ENCODE peak calls at places on chromosomes 16 and 17, in six cellular contexts. K is IMR-90, V is trophoblast cell, O is neuronal stem cell, S is H9, G is H1. U is an unnamed sample.

GRCh38 chr17:61511480-61512182 is 59.4 kb downstream of the TBX4 start:
- DNase-seq in K (no peak), V (no peak), O (no peak), S (no peak), G (no peak), U (no peak)

GRCh38 chr17:77527394-77527793 is 386.6 kb downstream of the SEC14L1 start:
- DNase-seq in K (no peak), V (no peak), O (no peak), S (no peak), G (no peak), U (no peak)

GRCh38 chr16:61323456-61323855 is 712.8 kb downstream of the CDH8 start:
- DNase-seq in K (no peak), V (no peak), O (no peak), S (no peak), G (no peak), U (peak; percentile 1)

GRCh38 chr16:56615353-56615752 is 7.0 kb downstream of the MT2A start:
- DNase-seq in K (peak; percentile 48), V (no peak), O (no peak), S (no peak), G (no peak), U (no peak)

GRCh38 chr17:73255671-73256181 is 6.0 kb downstream of the CPSF4L start:
- DNase-seq in K (peak; percentile 24), V (peak; percentile 66), O (peak; percentile 74), S (peak; percentile 85), G (peak; percentile 93), U (peak; percentile 40)

GRCh38 chr16:8665529-8665928 is 8.9 kb upstream of the ABAT start:
- DNase-seq in K (no peak), V (no peak), O (no peak), S (peak; percentile 45), G (no peak), U (no peak)

GRCh38 chr17:57370051-57370581 is 113.8 kb downstream of the MSI2 start:
- DNase-seq in K (peak; percentile 88), V (peak; percentile 68), O (no peak), S (no peak), G (no peak), U (peak; percentile 88)

GRCh38 chr17:71900830-71901229 is 220.0 kb upstream of the SOX9 start:
- DNase-seq in K (peak; percentile 51), V (no peak), O (no peak), S (no peak), G (no peak), U (no peak)

GRCh38 chr17:36509272-36509985 is 22.9 kb downstream of the ZNHIT3 start:
- DNase-seq in K (no peak), V (no peak), O (no peak), S (no peak), G (no peak), U (no peak)

GRCh38 chr16:89096768-89097527 is 3.3 kb downstream of the ACSF3 start:
- DNase-seq in K (peak; percentile 12), V (no peak), O (no peak), S (no peak), G (no peak), U (no peak)

GRCh38 chr17:16917995-16918394 is 53.9 kb downstream of the TNFRSF13B start:
- DNase-seq in K (no peak), V (no peak), O (no peak), S (no peak), G (no peak), U (no peak)

GRCh38 chr17:78148286-78149016 is 2.3 kb downstream of the C17orf99 start:
- DNase-seq in K (no peak), V (no peak), O (no peak), S (no peak), G (no peak), U (no peak)

GRCh38 chr16:8663192-8664089 is 11.0 kb upstream of the ABAT start:
- DNase-seq in K (no peak), V (no peak), O (no peak), S (no peak), G (no peak), U (no peak)

GRCh38 chr17:35051579-35052239 is 11.8 kb downstream of the RFFL start:
- DNase-seq in K (peak; percentile 19), V (no peak), O (no peak), S (no peak), G (no peak), U (peak; percentile 84)

DNA sequence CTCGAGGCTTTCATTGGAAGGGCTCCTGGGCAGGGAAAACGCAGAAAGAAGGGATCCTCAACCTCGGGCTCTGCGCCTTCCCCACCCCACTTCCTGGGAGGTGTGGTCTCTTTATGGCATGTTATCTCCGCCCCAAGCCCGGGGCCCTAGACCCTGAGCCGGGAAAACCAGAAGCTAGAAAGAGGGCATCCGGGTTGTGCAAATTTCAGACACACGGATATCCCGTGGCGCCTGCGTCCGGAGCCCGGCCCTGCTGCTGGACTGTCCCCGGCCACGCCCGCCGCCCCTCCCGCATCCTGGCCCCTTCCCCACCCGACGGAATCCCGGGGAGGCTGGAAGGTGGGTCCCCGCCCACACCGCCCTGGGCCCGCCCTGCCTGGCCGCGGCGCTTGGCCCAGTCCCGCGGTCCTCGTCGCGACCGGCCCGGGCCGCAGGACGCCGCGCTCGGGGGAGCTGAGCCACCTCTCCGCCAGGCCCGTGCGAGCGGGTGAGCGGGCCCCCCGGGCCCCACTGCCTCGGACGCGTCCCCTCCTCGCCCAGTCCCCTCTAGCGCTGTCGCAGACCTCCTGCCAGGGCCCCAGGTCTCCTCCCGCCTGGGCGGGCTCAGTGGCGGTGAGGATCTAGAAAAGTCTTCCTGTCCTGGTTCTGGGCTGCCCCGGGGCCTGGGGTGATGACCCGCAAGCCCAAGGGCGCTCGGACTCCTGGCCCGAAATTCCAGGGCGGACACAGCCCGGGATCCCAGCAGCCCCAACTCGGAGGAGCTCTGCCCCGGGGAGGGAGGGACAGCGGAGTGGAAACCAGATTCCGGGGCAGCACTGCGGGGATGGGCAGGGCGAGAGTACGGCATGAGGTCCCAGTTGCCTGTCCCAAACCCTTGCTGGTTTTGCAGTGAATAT is at the start of gene SLC16A5:
- DNase-seq in K (peak; percentile 55), V (peak; percentile 97), O (peak; percentile 65), S (peak; percentile 99), G (peak; percentile 95), U (peak; percentile 93)
- H3K4me2 ChIP-seq in K (peak within 1 kb of the TSS; percentile 51), V (peak within 1 kb of the TSS; percentile 66), O (peak within 1 kb of the TSS; percentile 87), S (peak within 1 kb of the TSS; percentile 75), G (peak within 1 kb of the TSS; percentile 90), U (peak within 1 kb of the TSS; percentile 66)

GRCh38 chr16:27751676-27752075 is 201.7 kb downstream of the KATNIP start:
- DNase-seq in K (no peak), V (no peak), O (no peak), S (no peak), G (no peak), U (no peak)

GRCh38 chr16:27749946-27750345 is 200.0 kb downstream of the KATNIP start:
- DNase-seq in K (no peak), V (no peak), O (no peak), S (no peak), G (no peak), U (no peak)

GRCh38 chr16:27747946-27748345 is 198.0 kb downstream of the KATNIP start:
- DNase-seq in K (no peak), V (no peak), O (no peak), S (no peak), G (no peak), U (no peak)

GRCh38 chr16:27749547-27749875 is 199.6 kb downstream of the KATNIP start:
- DNase-seq in K (no peak), V (no peak), O (no peak), S (no peak), G (no peak), U (no peak)

DNA sequence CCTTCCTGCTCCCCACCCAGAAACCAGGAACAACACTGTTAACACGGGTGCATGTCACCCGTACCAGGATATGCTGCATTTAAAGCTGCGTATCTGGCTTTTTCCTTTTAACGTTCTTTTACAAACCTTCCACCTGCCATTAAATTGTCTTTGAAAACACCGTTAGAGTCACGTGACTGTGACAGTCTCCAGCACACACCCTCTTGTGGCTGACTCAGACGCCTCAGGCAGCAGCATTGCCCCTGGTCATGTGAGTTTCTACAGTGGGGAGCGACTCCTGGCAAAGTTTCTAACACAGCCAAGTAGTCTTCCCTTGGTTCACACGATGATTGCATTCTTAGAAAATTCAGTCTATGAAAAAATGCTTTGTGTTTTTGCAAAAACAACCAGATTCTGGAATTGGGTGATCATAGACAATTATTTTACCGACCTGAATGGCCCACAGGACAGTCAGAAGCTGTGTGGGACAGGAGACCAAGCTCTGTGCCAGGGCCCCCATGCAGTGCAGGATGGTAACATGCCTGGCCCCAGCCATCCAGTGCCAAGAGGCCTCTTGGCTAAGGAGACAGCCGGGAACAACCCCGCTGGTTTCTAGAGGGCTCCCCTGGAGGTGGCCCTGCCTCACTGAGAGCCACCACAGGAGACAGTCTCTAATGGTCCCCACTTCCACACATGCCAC is 199.1 kb downstream of the KATNIP start:
- DNase-seq in K (peak; percentile 84), V (peak; percentile 71), O (no peak), S (peak; percentile 75), G (no peak), U (peak; percentile 79)
- H4K91ac ChIP-seq in K (no peak overlapping the region), V (no peak overlapping the region), O (no peak overlapping the region), S (no peak overlapping the region), G (no peak overlapping the region), U (peak overlapping the region; percentile 1)

DNA sequence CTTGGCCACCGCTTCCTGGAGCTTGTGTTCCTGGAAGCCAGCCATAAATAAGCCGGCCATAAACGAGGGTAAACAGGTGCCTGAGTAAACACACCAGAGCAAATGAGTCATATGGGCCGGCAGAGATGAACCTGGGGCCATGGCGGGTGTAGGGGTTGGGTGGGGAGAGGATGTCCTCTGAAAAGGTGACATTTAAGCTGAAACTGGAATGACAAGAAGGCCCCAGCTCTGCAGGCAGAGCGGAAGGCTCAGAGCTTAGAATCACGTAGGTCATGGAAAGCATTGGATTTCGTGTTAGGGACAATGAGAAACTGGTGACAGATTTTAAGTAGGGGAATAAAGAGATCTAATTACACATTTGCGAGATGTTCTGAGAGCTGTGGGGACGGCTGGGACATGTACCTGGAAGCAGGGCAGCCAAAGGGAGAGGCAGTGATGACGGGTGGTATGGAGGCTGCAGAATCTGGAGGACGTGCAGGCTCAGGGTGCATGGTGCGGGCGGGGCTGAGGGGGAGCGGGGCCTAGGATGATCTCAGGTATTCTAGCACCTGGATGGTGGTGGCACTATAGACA is 8.1 kb upstream of the DNASE1 start:
- DNase-seq in K (peak; percentile 23), V (no peak), O (no peak), S (no peak), G (peak; percentile 41), U (peak; percentile 20)
- H3K4me2 ChIP-seq in K (no peak overlapping the region), V (no peak overlapping the region), O (no peak overlapping the region), S (no peak overlapping the region), G (no peak overlapping the region), U (no peak overlapping the region)

GRCh38 chr16:86679490-86679889 is 101.1 kb downstream of the FOXL1 start:
- DNase-seq in K (no peak), V (no peak), O (no peak), S (no peak), G (no peak), U (no peak)

GRCh38 chr16:86681440-86681838 is 103.1 kb downstream of the FOXL1 start:
- DNase-seq in K (no peak), V (no peak), O (no peak), S (no peak), G (no peak), U (no peak)

GRCh38 chr16:86680661-86681439 is 102.5 kb downstream of the FOXL1 start:
- DNase-seq in K (no peak), V (no peak), O (no peak), S (no peak), G (no peak), U (no peak)

GRCh38 chr16:86682219-86682904 is 104.0 kb downstream of the FOXL1 start:
- DNase-seq in K (no peak), V (no peak), O (no peak), S (no peak), G (no peak), U (no peak)

DNA sequence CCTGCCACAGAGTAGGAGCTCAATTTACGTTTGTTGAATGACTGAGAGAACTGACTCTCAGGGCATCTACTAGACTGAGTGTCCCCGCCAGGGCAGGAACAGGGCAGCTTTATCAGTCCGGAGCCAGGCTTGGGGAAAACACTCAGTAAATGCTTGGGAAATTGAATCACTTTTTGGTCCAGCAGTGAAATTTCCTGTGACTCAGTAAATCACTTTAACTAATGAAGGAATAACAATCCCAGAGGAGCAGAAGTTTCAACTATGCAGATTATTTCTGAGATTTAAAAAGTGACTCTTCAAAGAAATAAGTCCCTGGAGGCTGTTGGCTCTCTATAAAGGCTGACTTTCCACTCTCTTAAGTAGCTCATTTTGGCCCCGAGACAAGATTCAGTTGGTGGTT is 101.8 kb downstream of the FOXL1 start:
- DNase-seq in K (peak; percentile 85), V (no peak), O (no peak), S (no peak), G (no peak), U (peak; percentile 75)
- H4K91ac ChIP-seq in K (no peak overlapping the region), V (no peak overlapping the region), O (no peak overlapping the region), S (no peak overlapping the region), G (no peak overlapping the region), U (no peak overlapping the region)